ENCODE peak calls at places on chromosomes 4 and X, in eight cellular contexts. One of them, this sample, is unnamed.
A peak's percentile ranks its signal among the peaks of the same experiment; 100 is the strongest.

GRCh38 chr4:38060829-38061431 is 100.7 kb downstream of the PTTG2 start:
- DNase-seq in NCI-H1694: no peak
- DNase-seq in stimulated activated naive CD8-positive, alpha-beta T cell treated with anti-CD3 and anti-CD28 coated beads, Interleukin-15, Interleukin-2, amounts not matched to agents 100 U/mL and 50 U/mL, for 24 hours: no peak
- DNase-seq in smooth muscle cell of the brain vasculature: no peak
- DNase-seq in NCI-H510A treated with DMSO at 0.1 percent for 48 hours: no peak
- DNase-seq in mucosa of gallbladder: no peak
- DNase-seq in effector CD8-positive, alpha-beta T cell: no peak
- DNase-seq in NCI-H774: no peak
- DNase-seq in this sample: no peak

GRCh38 chr4:40916880-40917279 is 167.1 kb downstream of the NSUN7 start:
- DNase-seq in effector CD8-positive, alpha-beta T cell: no peak
- DNase-seq in NCI-H1694: no peak
- DNase-seq in smooth muscle cell of the brain vasculature: no peak
- DNase-seq in NCI-H510A treated with DMSO at 0.1 percent for 48 hours: no peak
- DNase-seq in mucosa of gallbladder: no peak
- DNase-seq in stimulated activated naive CD8-positive, alpha-beta T cell treated with anti-CD3 and anti-CD28 coated beads, Interleukin-15, Interleukin-2, amounts not matched to agents 100 U/mL and 50 U/mL, for 24 hours: peak; percentile 64
- DNase-seq in NCI-H774: no peak
- DNase-seq in this sample: no peak

GRCh38 chr4:116358633-116359222 is 726.6 kb downstream of the TRAM1L1 start:
- DNase-seq in mucosa of gallbladder: peak; percentile 33
- DNase-seq in smooth muscle cell of the brain vasculature: peak; percentile 28
- DNase-seq in NCI-H1694: peak; percentile 1
- DNase-seq in NCI-H510A treated with DMSO at 0.1 percent for 48 hours: peak; percentile 35
- DNase-seq in stimulated activated naive CD8-positive, alpha-beta T cell treated with anti-CD3 and anti-CD28 coated beads, Interleukin-15, Interleukin-2, amounts not matched to agents 100 U/mL and 50 U/mL, for 24 hours: peak; percentile 41
- DNase-seq in NCI-H774: no peak
- DNase-seq in effector CD8-positive, alpha-beta T cell: no peak
- DNase-seq in this sample: peak; percentile 18

GRCh38 chr4:155805016-155805415 is 46.2 kb downstream of the GUCY1B1 start:
- DNase-seq in mucosa of gallbladder: no peak
- DNase-seq in NCI-H774: no peak
- DNase-seq in NCI-H1694: no peak
- DNase-seq in smooth muscle cell of the brain vasculature: no peak
- DNase-seq in effector CD8-positive, alpha-beta T cell: no peak
- DNase-seq in NCI-H510A treated with DMSO at 0.1 percent for 48 hours: no peak
- DNase-seq in stimulated activated naive CD8-positive, alpha-beta T cell treated with anti-CD3 and anti-CD28 coated beads, Interleukin-15, Interleukin-2, amounts not matched to agents 100 U/mL and 50 U/mL, for 24 hours: no peak
- DNase-seq in this sample: no peak

GRCh38 chrX:21056636-21057035 is 317.6 kb upstream of the CNKSR2 start:
- DNase-seq in NCI-H1694: no peak
- DNase-seq in smooth muscle cell of the brain vasculature: no peak
- DNase-seq in mucosa of gallbladder: no peak
- DNase-seq in NCI-H510A treated with DMSO at 0.1 percent for 48 hours: no peak
- DNase-seq in NCI-H774: no peak
- DNase-seq in effector CD8-positive, alpha-beta T cell: no peak
- DNase-seq in stimulated activated naive CD8-positive, alpha-beta T cell treated with anti-CD3 and anti-CD28 coated beads, Interleukin-15, Interleukin-2, amounts not matched to agents 100 U/mL and 50 U/mL, for 24 hours: no peak
- DNase-seq in this sample: no peak

GRCh38 chr4:83113429-83113786 is 1.1 kb downstream of the PLAC8 start:
- DNase-seq in effector CD8-positive, alpha-beta T cell: no peak
- DNase-seq in smooth muscle cell of the brain vasculature: no peak
- DNase-seq in mucosa of gallbladder: no peak
- DNase-seq in stimulated activated naive CD8-positive, alpha-beta T cell treated with anti-CD3 and anti-CD28 coated beads, Interleukin-15, Interleukin-2, amounts not matched to agents 100 U/mL and 50 U/mL, for 24 hours: peak; percentile 40
- DNase-seq in NCI-H510A treated with DMSO at 0.1 percent for 48 hours: no peak
- DNase-seq in NCI-H774: no peak
- DNase-seq in NCI-H1694: no peak
- DNase-seq in this sample: no peak

GRCh38 chr4:2792396-2792710 is 532 bp upstream of the SH3BP2 start:
- DNase-seq in effector CD8-positive, alpha-beta T cell: no peak
- DNase-seq in NCI-H510A treated with DMSO at 0.1 percent for 48 hours: no peak
- DNase-seq in stimulated activated naive CD8-positive, alpha-beta T cell treated with anti-CD3 and anti-CD28 coated beads, Interleukin-15, Interleukin-2, amounts not matched to agents 100 U/mL and 50 U/mL, for 24 hours: no peak
- DNase-seq in NCI-H1694: no peak
- DNase-seq in NCI-H774: no peak
- DNase-seq in smooth muscle cell of the brain vasculature: no peak
- DNase-seq in mucosa of gallbladder: peak; percentile 10
- DNase-seq in this sample: no peak

GRCh38 chr4:20493761-20494353 is 206.4 kb upstream of the PACRGL start:
- DNase-seq in smooth muscle cell of the brain vasculature: no peak
- DNase-seq in NCI-H774: no peak
- DNase-seq in stimulated activated naive CD8-positive, alpha-beta T cell treated with anti-CD3 and anti-CD28 coated beads, Interleukin-15, Interleukin-2, amounts not matched to agents 100 U/mL and 50 U/mL, for 24 hours: no peak
- DNase-seq in effector CD8-positive, alpha-beta T cell: no peak
- DNase-seq in NCI-H1694: no peak
- DNase-seq in mucosa of gallbladder: no peak
- DNase-seq in NCI-H510A treated with DMSO at 0.1 percent for 48 hours: no peak
- DNase-seq in this sample: no peak

GRCh38 chr4:66572949-66573348 is 902.7 kb upstream of the EPHA5 start:
- DNase-seq in smooth muscle cell of the brain vasculature: no peak
- DNase-seq in effector CD8-positive, alpha-beta T cell: no peak
- DNase-seq in NCI-H1694: no peak
- DNase-seq in NCI-H774: no peak
- DNase-seq in mucosa of gallbladder: no peak
- DNase-seq in stimulated activated naive CD8-positive, alpha-beta T cell treated with anti-CD3 and anti-CD28 coated beads, Interleukin-15, Interleukin-2, amounts not matched to agents 100 U/mL and 50 U/mL, for 24 hours: no peak
- DNase-seq in NCI-H510A treated with DMSO at 0.1 percent for 48 hours: no peak
- DNase-seq in this sample: peak; percentile 95

GRCh38 chr4:153217440-153217839 is 13.2 kb downstream of the TRIM2 start:
- DNase-seq in stimulated activated naive CD8-positive, alpha-beta T cell treated with anti-CD3 and anti-CD28 coated beads, Interleukin-15, Interleukin-2, amounts not matched to agents 100 U/mL and 50 U/mL, for 24 hours: no peak
- DNase-seq in NCI-H510A treated with DMSO at 0.1 percent for 48 hours: no peak
- DNase-seq in mucosa of gallbladder: no peak
- DNase-seq in NCI-H1694: no peak
- DNase-seq in effector CD8-positive, alpha-beta T cell: no peak
- DNase-seq in smooth muscle cell of the brain vasculature: no peak
- DNase-seq in NCI-H774: no peak
- DNase-seq in this sample: no peak

GRCh38 chr4:156970501-156971167 is 965 bp downstream of the PDGFC start:
- DNase-seq in mucosa of gallbladder: peak; percentile 62
- DNase-seq in NCI-H510A treated with DMSO at 0.1 percent for 48 hours: peak; percentile 31
- DNase-seq in effector CD8-positive, alpha-beta T cell: no peak
- DNase-seq in NCI-H1694: no peak
- DNase-seq in NCI-H774: no peak
- DNase-seq in stimulated activated naive CD8-positive, alpha-beta T cell treated with anti-CD3 and anti-CD28 coated beads, Interleukin-15, Interleukin-2, amounts not matched to agents 100 U/mL and 50 U/mL, for 24 hours: no peak
- DNase-seq in smooth muscle cell of the brain vasculature: no peak
- DNase-seq in this sample: no peak

GRCh38 chr4:136277741-136278140 is 1254.6 kb downstream of the PCDH18 start:
- DNase-seq in mucosa of gallbladder: no peak
- DNase-seq in NCI-H774: no peak
- DNase-seq in smooth muscle cell of the brain vasculature: no peak
- DNase-seq in NCI-H1694: peak; percentile 21
- DNase-seq in stimulated activated naive CD8-positive, alpha-beta T cell treated with anti-CD3 and anti-CD28 coated beads, Interleukin-15, Interleukin-2, amounts not matched to agents 100 U/mL and 50 U/mL, for 24 hours: no peak
- DNase-seq in effector CD8-positive, alpha-beta T cell: no peak
- DNase-seq in NCI-H510A treated with DMSO at 0.1 percent for 48 hours: no peak
- DNase-seq in this sample: peak; percentile 90

GRCh38 chr4:99468891-99469290 is 33.7 kb upstream of the ADH7 start:
- DNase-seq in effector CD8-positive, alpha-beta T cell: no peak
- DNase-seq in NCI-H774: no peak
- DNase-seq in NCI-H510A treated with DMSO at 0.1 percent for 48 hours: no peak
- DNase-seq in mucosa of gallbladder: no peak
- DNase-seq in NCI-H1694: no peak
- DNase-seq in stimulated activated naive CD8-positive, alpha-beta T cell treated with anti-CD3 and anti-CD28 coated beads, Interleukin-15, Interleukin-2, amounts not matched to agents 100 U/mL and 50 U/mL, for 24 hours: no peak
- DNase-seq in smooth muscle cell of the brain vasculature: no peak
- DNase-seq in this sample: no peak

GRCh38 chr4:73451978-73452747 is 16.1 kb downstream of the AFP start:
- DNase-seq in NCI-H510A treated with DMSO at 0.1 percent for 48 hours: no peak
- DNase-seq in NCI-H1694: peak; percentile 83
- DNase-seq in effector CD8-positive, alpha-beta T cell: no peak
- DNase-seq in stimulated activated naive CD8-positive, alpha-beta T cell treated with anti-CD3 and anti-CD28 coated beads, Interleukin-15, Interleukin-2, amounts not matched to agents 100 U/mL and 50 U/mL, for 24 hours: no peak
- DNase-seq in smooth muscle cell of the brain vasculature: no peak
- DNase-seq in mucosa of gallbladder: no peak
- DNase-seq in NCI-H774: no peak
- DNase-seq in this sample: no peak

GRCh38 chrX:6810796-6811195 is 275.9 kb upstream of the VCX3A start:
- DNase-seq in stimulated activated naive CD8-positive, alpha-beta T cell treated with anti-CD3 and anti-CD28 coated beads, Interleukin-15, Interleukin-2, amounts not matched to agents 100 U/mL and 50 U/mL, for 24 hours: no peak
- DNase-seq in NCI-H510A treated with DMSO at 0.1 percent for 48 hours: no peak
- DNase-seq in smooth muscle cell of the brain vasculature: no peak
- DNase-seq in mucosa of gallbladder: no peak
- DNase-seq in effector CD8-positive, alpha-beta T cell: no peak
- DNase-seq in NCI-H1694: no peak
- DNase-seq in NCI-H774: no peak
- DNase-seq in this sample: no peak

GRCh38 chr4:3387943-3388348 is 53.8 kb upstream of the HGFAC start:
- DNase-seq in smooth muscle cell of the brain vasculature: no peak
- DNase-seq in mucosa of gallbladder: peak; percentile 71
- DNase-seq in stimulated activated naive CD8-positive, alpha-beta T cell treated with anti-CD3 and anti-CD28 coated beads, Interleukin-15, Interleukin-2, amounts not matched to agents 100 U/mL and 50 U/mL, for 24 hours: no peak
- DNase-seq in NCI-H774: no peak
- DNase-seq in NCI-H510A treated with DMSO at 0.1 percent for 48 hours: no peak
- DNase-seq in effector CD8-positive, alpha-beta T cell: no peak
- DNase-seq in NCI-H1694: no peak
- DNase-seq in this sample: no peak

GRCh38 chrX:78619829-78620228 is 39.3 kb downstream of the RTL3 start:
- DNase-seq in stimulated activated naive CD8-positive, alpha-beta T cell treated with anti-CD3 and anti-CD28 coated beads, Interleukin-15, Interleukin-2, amounts not matched to agents 100 U/mL and 50 U/mL, for 24 hours: no peak
- DNase-seq in effector CD8-positive, alpha-beta T cell: no peak
- DNase-seq in NCI-H510A treated with DMSO at 0.1 percent for 48 hours: no peak
- DNase-seq in NCI-H1694: no peak
- DNase-seq in mucosa of gallbladder: no peak
- DNase-seq in smooth muscle cell of the brain vasculature: no peak
- DNase-seq in NCI-H774: no peak
- DNase-seq in this sample: no peak

GRCh38 chrX:129754266-129755024 is 15.7 kb downstream of the XPNPEP2 start:
- DNase-seq in NCI-H774: peak; percentile 1
- DNase-seq in effector CD8-positive, alpha-beta T cell: no peak
- DNase-seq in stimulated activated naive CD8-positive, alpha-beta T cell treated with anti-CD3 and anti-CD28 coated beads, Interleukin-15, Interleukin-2, amounts not matched to agents 100 U/mL and 50 U/mL, for 24 hours: no peak
- DNase-seq in smooth muscle cell of the brain vasculature: no peak
- DNase-seq in NCI-H1694: no peak
- DNase-seq in mucosa of gallbladder: no peak
- DNase-seq in NCI-H510A treated with DMSO at 0.1 percent for 48 hours: no peak
- DNase-seq in this sample: no peak

GRCh38 chr4:170214731-170215130 is 125.0 kb upstream of the AADAT start:
- DNase-seq in effector CD8-positive, alpha-beta T cell: no peak
- DNase-seq in NCI-H1694: no peak
- DNase-seq in smooth muscle cell of the brain vasculature: no peak
- DNase-seq in NCI-H774: no peak
- DNase-seq in stimulated activated naive CD8-positive, alpha-beta T cell treated with anti-CD3 and anti-CD28 coated beads, Interleukin-15, Interleukin-2, amounts not matched to agents 100 U/mL and 50 U/mL, for 24 hours: no peak
- DNase-seq in mucosa of gallbladder: no peak
- DNase-seq in NCI-H510A treated with DMSO at 0.1 percent for 48 hours: no peak
- DNase-seq in this sample: no peak

GRCh38 chr4:86011117-86011516 is 348.7 kb downstream of the MAPK10 start:
- DNase-seq in mucosa of gallbladder: no peak
- DNase-seq in stimulated activated naive CD8-positive, alpha-beta T cell treated with anti-CD3 and anti-CD28 coated beads, Interleukin-15, Interleukin-2, amounts not matched to agents 100 U/mL and 50 U/mL, for 24 hours: no peak
- DNase-seq in NCI-H510A treated with DMSO at 0.1 percent for 48 hours: no peak
- DNase-seq in NCI-H774: no peak
- DNase-seq in smooth muscle cell of the brain vasculature: peak; percentile 77
- DNase-seq in effector CD8-positive, alpha-beta T cell: no peak
- DNase-seq in NCI-H1694: no peak
- DNase-seq in this sample: no peak

GRCh38 chr4:99404595-99405287 is 30.4 kb downstream of the ADH7 start:
- DNase-seq in NCI-H774: no peak
- DNase-seq in NCI-H1694: no peak
- DNase-seq in NCI-H510A treated with DMSO at 0.1 percent for 48 hours: no peak
- DNase-seq in smooth muscle cell of the brain vasculature: no peak
- DNase-seq in stimulated activated naive CD8-positive, alpha-beta T cell treated with anti-CD3 and anti-CD28 coated beads, Interleukin-15, Interleukin-2, amounts not matched to agents 100 U/mL and 50 U/mL, for 24 hours: peak; percentile 7
- DNase-seq in effector CD8-positive, alpha-beta T cell: no peak
- DNase-seq in mucosa of gallbladder: no peak
- DNase-seq in this sample: no peak

GRCh38 chrX:121569609-121570008 is 522.2 kb downstream of the GLUD2 start:
- DNase-seq in NCI-H1694: no peak
- DNase-seq in stimulated activated naive CD8-positive, alpha-beta T cell treated with anti-CD3 and anti-CD28 coated beads, Interleukin-15, Interleukin-2, amounts not matched to agents 100 U/mL and 50 U/mL, for 24 hours: no peak
- DNase-seq in NCI-H510A treated with DMSO at 0.1 percent for 48 hours: no peak
- DNase-seq in NCI-H774: no peak
- DNase-seq in smooth muscle cell of the brain vasculature: no peak
- DNase-seq in effector CD8-positive, alpha-beta T cell: no peak
- DNase-seq in mucosa of gallbladder: no peak
- DNase-seq in this sample: no peak

GRCh38 chrX:20527458-20528099 is 260.9 kb upstream of the RPS6KA3 start:
- DNase-seq in effector CD8-positive, alpha-beta T cell: no peak
- DNase-seq in NCI-H774: peak; percentile 3
- DNase-seq in NCI-H510A treated with DMSO at 0.1 percent for 48 hours: peak; percentile 58
- DNase-seq in smooth muscle cell of the brain vasculature: no peak
- DNase-seq in NCI-H1694: peak; percentile 14
- DNase-seq in stimulated activated naive CD8-positive, alpha-beta T cell treated with anti-CD3 and anti-CD28 coated beads, Interleukin-15, Interleukin-2, amounts not matched to agents 100 U/mL and 50 U/mL, for 24 hours: no peak
- DNase-seq in mucosa of gallbladder: no peak
- DNase-seq in this sample: no peak

GRCh38 chrX:1392376-1393130 is 640 bp upstream of the SLC25A6 start:
- DNase-seq in NCI-H510A treated with DMSO at 0.1 percent for 48 hours: no peak
- DNase-seq in smooth muscle cell of the brain vasculature: peak; percentile 44
- DNase-seq in mucosa of gallbladder: peak; percentile 57
- DNase-seq in NCI-H1694: no peak
- DNase-seq in NCI-H774: no peak
- DNase-seq in effector CD8-positive, alpha-beta T cell: no peak
- DNase-seq in stimulated activated naive CD8-positive, alpha-beta T cell treated with anti-CD3 and anti-CD28 coated beads, Interleukin-15, Interleukin-2, amounts not matched to agents 100 U/mL and 50 U/mL, for 24 hours: peak; percentile 68
- DNase-seq in this sample: no peak

GRCh38 chr4:68361146-68361589 is 11.3 kb upstream of the YTHDC1 start:
- DNase-seq in smooth muscle cell of the brain vasculature: no peak
- DNase-seq in stimulated activated naive CD8-positive, alpha-beta T cell treated with anti-CD3 and anti-CD28 coated beads, Interleukin-15, Interleukin-2, amounts not matched to agents 100 U/mL and 50 U/mL, for 24 hours: no peak
- DNase-seq in NCI-H510A treated with DMSO at 0.1 percent for 48 hours: no peak
- DNase-seq in NCI-H774: no peak
- DNase-seq in NCI-H1694: no peak
- DNase-seq in mucosa of gallbladder: no peak
- DNase-seq in effector CD8-positive, alpha-beta T cell: no peak
- DNase-seq in this sample: no peak

GRCh38 chrX:136259543-136259942 is 8.3 kb upstream of the MAP7D3 start:
- DNase-seq in smooth muscle cell of the brain vasculature: no peak
- DNase-seq in NCI-H774: no peak
- DNase-seq in NCI-H1694: no peak
- DNase-seq in NCI-H510A treated with DMSO at 0.1 percent for 48 hours: no peak
- DNase-seq in stimulated activated naive CD8-positive, alpha-beta T cell treated with anti-CD3 and anti-CD28 coated beads, Interleukin-15, Interleukin-2, amounts not matched to agents 100 U/mL and 50 U/mL, for 24 hours: no peak
- DNase-seq in effector CD8-positive, alpha-beta T cell: no peak
- DNase-seq in mucosa of gallbladder: no peak
- DNase-seq in this sample: peak; percentile 30

GRCh38 chr4:2399631-2400190 is 18.7 kb downstream of the ZFYVE28 start:
- DNase-seq in mucosa of gallbladder: no peak
- DNase-seq in effector CD8-positive, alpha-beta T cell: no peak
- DNase-seq in smooth muscle cell of the brain vasculature: no peak
- DNase-seq in NCI-H1694: no peak
- DNase-seq in NCI-H774: no peak
- DNase-seq in stimulated activated naive CD8-positive, alpha-beta T cell treated with anti-CD3 and anti-CD28 coated beads, Interleukin-15, Interleukin-2, amounts not matched to agents 100 U/mL and 50 U/mL, for 24 hours: no peak
- DNase-seq in NCI-H510A treated with DMSO at 0.1 percent for 48 hours: no peak
- DNase-seq in this sample: no peak

GRCh38 chr4:7987148-7987989 is 47.7 kb upstream of the AFAP1 start:
- DNase-seq in smooth muscle cell of the brain vasculature: no peak
- DNase-seq in NCI-H1694: peak; percentile 58
- DNase-seq in stimulated activated naive CD8-positive, alpha-beta T cell treated with anti-CD3 and anti-CD28 coated beads, Interleukin-15, Interleukin-2, amounts not matched to agents 100 U/mL and 50 U/mL, for 24 hours: peak; percentile 79
- DNase-seq in NCI-H774: peak; percentile 48
- DNase-seq in NCI-H510A treated with DMSO at 0.1 percent for 48 hours: peak; percentile 75
- DNase-seq in effector CD8-positive, alpha-beta T cell: peak; percentile 33
- DNase-seq in mucosa of gallbladder: peak; percentile 71
- DNase-seq in this sample: no peak

GRCh38 chr4:38323141-38323634 is 340.8 kb upstream of the KLF3 start:
- DNase-seq in effector CD8-positive, alpha-beta T cell: no peak
- DNase-seq in NCI-H1694: no peak
- DNase-seq in NCI-H774: no peak
- DNase-seq in stimulated activated naive CD8-positive, alpha-beta T cell treated with anti-CD3 and anti-CD28 coated beads, Interleukin-15, Interleukin-2, amounts not matched to agents 100 U/mL and 50 U/mL, for 24 hours: no peak
- DNase-seq in smooth muscle cell of the brain vasculature: no peak
- DNase-seq in NCI-H510A treated with DMSO at 0.1 percent for 48 hours: no peak
- DNase-seq in mucosa of gallbladder: no peak
- DNase-seq in this sample: no peak

GRCh38 chrX:15315509-15315908 is at the start of gene ASB11:
- DNase-seq in effector CD8-positive, alpha-beta T cell: no peak
- DNase-seq in NCI-H1694: no peak
- DNase-seq in smooth muscle cell of the brain vasculature: no peak
- DNase-seq in mucosa of gallbladder: no peak
- DNase-seq in NCI-H774: no peak
- DNase-seq in NCI-H510A treated with DMSO at 0.1 percent for 48 hours: no peak
- DNase-seq in stimulated activated naive CD8-positive, alpha-beta T cell treated with anti-CD3 and anti-CD28 coated beads, Interleukin-15, Interleukin-2, amounts not matched to agents 100 U/mL and 50 U/mL, for 24 hours: no peak
- DNase-seq in this sample: no peak

GRCh38 chr4:138875886-138876608 is 139.5 kb upstream of the NOCT start:
- DNase-seq in mucosa of gallbladder: no peak
- DNase-seq in effector CD8-positive, alpha-beta T cell: no peak
- DNase-seq in stimulated activated naive CD8-positive, alpha-beta T cell treated with anti-CD3 and anti-CD28 coated beads, Interleukin-15, Interleukin-2, amounts not matched to agents 100 U/mL and 50 U/mL, for 24 hours: no peak
- DNase-seq in NCI-H774: no peak
- DNase-seq in NCI-H510A treated with DMSO at 0.1 percent for 48 hours: no peak
- DNase-seq in NCI-H1694: no peak
- DNase-seq in smooth muscle cell of the brain vasculature: no peak
- DNase-seq in this sample: no peak

GRCh38 chr4:184267673-184268573 is 50.2 kb upstream of the ENPP6 start:
- DNase-seq in NCI-H774: no peak
- DNase-seq in stimulated activated naive CD8-positive, alpha-beta T cell treated with anti-CD3 and anti-CD28 coated beads, Interleukin-15, Interleukin-2, amounts not matched to agents 100 U/mL and 50 U/mL, for 24 hours: peak; percentile 74
- DNase-seq in effector CD8-positive, alpha-beta T cell: peak; percentile 13
- DNase-seq in mucosa of gallbladder: peak; percentile 58
- DNase-seq in smooth muscle cell of the brain vasculature: no peak
- DNase-seq in NCI-H1694: no peak
- DNase-seq in NCI-H510A treated with DMSO at 0.1 percent for 48 hours: peak; percentile 9
- DNase-seq in this sample: peak; percentile 89

This sample was measured in retinal pigment epithelial cell.